ENCODE peak calls at places on chromosomes 16 and 17, in six cellular contexts. Z, C, V, O, W and I are unnamed samples.

GRCh38 chr16:4624827-4625616 is 396 bp downstream of the MGRN1 start:
- DNase-seq in Z (peak; percentile 82), C (peak; percentile 81), V (peak; percentile 61), O (peak; percentile 88), W (peak; percentile 48), I (no peak)

GRCh38 chr17:50872710-50873424 is 6.7 kb upstream of the TOB1 start:
- DNase-seq in Z (no peak), C (no peak), V (peak; percentile 25), O (no peak), W (no peak), I (no peak)

GRCh38 chr16:87414251-87414680 is 22.1 kb downstream of the MAP1LC3B start:
- DNase-seq in Z (no peak), C (no peak), V (no peak), O (no peak), W (no peak), I (no peak)

GRCh38 chr16:80148826-80149225 is 392.0 kb upstream of the DYNLRB2 start:
- DNase-seq in Z (no peak), C (no peak), V (no peak), O (no peak), W (no peak), I (no peak)

GRCh38 chr17:8382880-8383142 is 182 bp downstream of the RPL26 start:
- DNase-seq in Z (no peak), C (no peak), V (no peak), O (no peak), W (no peak), I (no peak)

GRCh38 chr17:68221786-68222185 is 26.1 kb upstream of the AMZ2 start:
- DNase-seq in Z (no peak), C (no peak), V (no peak), O (no peak), W (no peak), I (no peak)

GRCh38 chr17:17363638-17364337 is 60.6 kb downstream of the NT5M start:
- DNase-seq in Z (no peak), C (no peak), V (no peak), O (no peak), W (no peak), I (no peak)

GRCh38 chr17:51258756-51259573 is 884 bp downstream of the MBTD1 start:
- DNase-seq in Z (no peak), C (peak; percentile 58), V (no peak), O (peak; percentile 23), W (no peak), I (no peak)

GRCh38 chr17:72572604-72573491 is 452.0 kb downstream of the SOX9 start:
- DNase-seq in Z (no peak), C (no peak), V (peak; percentile 70), O (peak; percentile 38), W (no peak), I (no peak)

GRCh38 chr17:76811028-76811427 is 57.2 kb upstream of the MGAT5B start:
- DNase-seq in Z (no peak), C (no peak), V (no peak), O (no peak), W (no peak), I (no peak)

GRCh38 chr17:46264456-46265198 is 30.3 kb upstream of the LRRC37A start:
- DNase-seq in Z (no peak), C (peak; percentile 91), V (peak; percentile 92), O (peak; percentile 96), W (no peak), I (no peak)

GRCh38 chr17:21678451-21679081 is 13.8 kb upstream of the KCNJ18 start:
- DNase-seq in Z (no peak), C (no peak), V (no peak), O (no peak), W (peak; percentile 19), I (no peak)

GRCh38 chr17:77645441-77646430 is 312.8 kb upstream of the TNRC6C start:
- DNase-seq in Z (no peak), C (peak; percentile 50), V (no peak), O (no peak), W (no peak), I (no peak)

GRCh38 chr16:8720080-8720966 is 45.9 kb downstream of the ABAT start:
- DNase-seq in Z (peak; percentile 65), C (peak; percentile 73), V (no peak), O (no peak), W (no peak), I (no peak)

GRCh38 chr16:66937725-66938337 is 2.5 kb downstream of the CES2 start:
- DNase-seq in Z (no peak), C (no peak), V (no peak), O (no peak), W (no peak), I (no peak)

GRCh38 chr17:5877948-5878347 is 192.2 kb upstream of the WSCD1 start:
- DNase-seq in Z (no peak), C (no peak), V (no peak), O (no peak), W (no peak), I (no peak)

GRCh38 chr16:53515259-53515658 is 12.2 kb upstream of the AKTIP start:
- DNase-seq in Z (no peak), C (no peak), V (peak; percentile 24), O (no peak), W (peak; percentile 52), I (no peak)

GRCh38 chr16:53517851-53518250 is 14.8 kb upstream of the AKTIP start:
- DNase-seq in Z (no peak), C (no peak), V (no peak), O (no peak), W (no peak), I (no peak)

GRCh38 chr16:53515811-53516210 is 12.8 kb upstream of the AKTIP start:
- DNase-seq in Z (no peak), C (no peak), V (no peak), O (no peak), W (no peak), I (no peak)

GRCh38 chr16:53519417-53520091 is 16.5 kb upstream of the AKTIP start:
- DNase-seq in Z (no peak), C (no peak), V (no peak), O (no peak), W (peak; percentile 88), I (no peak)

GRCh38 chr16:53518550-53519416 is 15.8 kb upstream of the AKTIP start:
- DNase-seq in Z (no peak), C (no peak), V (peak; percentile 54), O (no peak), W (no peak), I (no peak)
- H4K8ac ChIP-seq in Z (no peak overlapping the region), C (no peak overlapping the region), V (no peak overlapping the region), O (no peak overlapping the region), W (no peak overlapping the region), I (no peak overlapping the region)

GRCh38 chr16:592518-593306 is 2.8 kb downstream of the RAB40C start:
- DNase-seq in Z (no peak), C (no peak), V (no peak), O (peak; percentile 61), W (peak; percentile 88), I (no peak)
- H3K36me3 ChIP-seq in Z (peaks cover 3% of the 10 kb centered on the region), C (no peaks in the 10 kb centered on the region), V (peaks cover 5% of the 10 kb centered on the region), O (no peaks in the 10 kb centered on the region), W (peaks cover 11% of the 10 kb centered on the region), I (no peaks in the 10 kb centered on the region)

GRCh38 chr16:10577305-10578202 is 2.8 kb downstream of the EMP2 start:
- DNase-seq in Z (no peak), C (peak; percentile 45), V (no peak), O (no peak), W (no peak), I (no peak)

GRCh38 chr16:10579575-10579964 is 828 bp downstream of the EMP2 start:
- DNase-seq in Z (peak; percentile 18), C (no peak), V (no peak), O (peak; percentile 4), W (no peak), I (no peak)

GRCh38 chr16:10578474-10579316 is 1.7 kb downstream of the EMP2 start:
- DNase-seq in Z (no peak), C (no peak), V (no peak), O (no peak), W (no peak), I (no peak)

GRCh38 chr16:10575506-10576130 is 4.8 kb downstream of the EMP2 start:
- DNase-seq in Z (no peak), C (no peak), V (no peak), O (peak; percentile 53), W (no peak), I (no peak)

DNA sequence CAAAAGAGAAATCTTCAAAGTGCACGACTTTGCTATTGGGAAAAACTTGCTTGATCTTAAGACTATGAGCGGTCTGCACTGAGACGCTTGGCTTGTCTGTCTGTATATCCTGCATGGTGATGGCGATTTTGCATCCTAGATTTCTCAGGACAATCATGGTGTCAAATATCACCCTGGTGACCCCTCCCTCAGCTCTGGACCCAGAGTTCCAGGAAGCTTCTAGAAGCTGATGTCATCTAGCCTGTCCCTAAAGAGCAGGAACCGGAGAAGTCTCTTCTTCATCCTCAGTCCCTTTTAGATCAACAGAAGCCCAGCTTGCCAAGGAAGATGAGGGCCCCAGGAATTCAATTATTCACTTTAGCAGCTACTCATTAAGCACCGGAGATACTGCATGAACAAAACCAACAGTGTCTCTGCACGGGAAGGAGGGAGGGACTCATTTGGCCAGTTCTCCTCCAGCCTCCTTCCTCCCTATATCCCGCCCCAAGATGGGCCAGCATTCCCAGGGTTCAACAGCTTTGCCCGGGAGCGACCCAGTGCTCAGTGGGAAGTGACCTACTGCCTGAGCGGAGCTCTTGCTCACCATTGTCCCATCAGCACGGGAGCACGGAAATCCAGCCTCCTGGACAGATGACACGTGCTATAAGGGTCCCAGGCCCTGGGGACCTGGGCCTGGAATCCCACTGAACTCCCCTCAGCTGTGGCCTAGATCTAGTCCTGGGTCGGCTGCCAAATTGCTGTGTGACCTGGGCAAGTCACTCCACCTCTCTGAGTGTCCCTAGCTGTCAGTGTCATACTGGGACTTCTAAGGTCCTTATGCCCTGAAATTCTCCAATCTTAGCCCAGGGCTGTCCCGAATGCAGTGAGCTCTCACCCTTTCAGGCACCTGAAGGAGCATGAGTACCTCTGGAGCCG is 3.8 kb downstream of the EMP2 start:
- DNase-seq in Z (no peak), C (peak; percentile 67), V (peak; percentile 30), O (peak; percentile 24), W (no peak), I (no peak)
- H4K8ac ChIP-seq in Z (no peak overlapping the region), C (no peak overlapping the region), V (no peak overlapping the region), O (no peak overlapping the region), W (no peak overlapping the region), I (no peak overlapping the region)

GRCh38 chr16:16124974-16125373 is 98.3 kb downstream of the ABCC6 start:
- DNase-seq in Z (no peak), C (no peak), V (no peak), O (no peak), W (no peak), I (no peak)

GRCh38 chr16:16121185-16121727 is 102.0 kb downstream of the ABCC6 start:
- DNase-seq in Z (no peak), C (no peak), V (no peak), O (no peak), W (no peak), I (no peak)

GRCh38 chr16:16122264-16122663 is 101.0 kb downstream of the ABCC6 start:
- DNase-seq in Z (no peak), C (no peak), V (no peak), O (no peak), W (no peak), I (no peak)

GRCh38 chr16:16127469-16128116 is 95.7 kb downstream of the ABCC6 start:
- DNase-seq in Z (peak; percentile 66), C (peak; percentile 92), V (peak; percentile 66), O (peak; percentile 75), W (peak; percentile 61), I (peak; percentile 88)

DNA sequence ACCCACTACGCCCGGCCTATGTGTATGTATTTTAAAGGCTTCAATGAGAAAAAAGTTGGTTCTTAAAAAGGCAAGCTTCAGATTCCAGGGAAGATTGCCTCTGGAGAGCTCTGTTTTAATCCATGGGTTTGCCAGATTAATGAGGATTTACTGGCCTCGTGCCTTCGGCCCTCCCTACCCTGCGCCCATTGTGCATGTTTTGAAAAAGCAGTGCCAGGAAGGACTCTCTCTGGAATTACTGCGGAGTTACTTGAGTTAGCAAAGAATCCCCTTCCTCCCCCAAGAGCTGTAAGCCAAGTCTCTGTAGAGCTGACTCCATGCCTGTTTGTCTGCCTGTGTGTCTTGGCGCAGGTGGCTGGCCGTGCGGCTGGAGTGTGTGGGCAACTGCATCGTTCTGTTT is 98.9 kb downstream of the ABCC6 start:
- DNase-seq in Z (no peak), C (no peak), V (no peak), O (no peak), W (no peak), I (no peak)
- H3K36me3 ChIP-seq in Z (peaks cover 44% of the 10 kb centered on the region), C (peaks cover 4% of the 10 kb centered on the region), V (peaks cover 88% of the 10 kb centered on the region), O (peaks cover 84% of the 10 kb centered on the region), W (peaks cover 16% of the 10 kb centered on the region), I (peaks cover 39% of the 10 kb centered on the region)